ENCODE peak calls at places on chromosomes 7 and 10, in eight cellular contexts. One of them, this sample, is unnamed.

GRCh38 chr7:128431221-128431620 is 21.4 kb upstream of the IMPDH1 start:
- DNase-seq in HepG2: no peak
- DNase-seq in HCT116: no peak
- DNase-seq in heart left ventricle: no peak
- DNase-seq in right lobe of liver: no peak
- DNase-seq in K562: no peak
- DNase-seq in spleen: no peak
- DNase-seq in adrenal gland: no peak
- DNase-seq in this sample: no peak

GRCh38 chr10:46555366-46555712 is 1.1 kb downstream of the GPRIN2 start:
- DNase-seq in adrenal gland: peak; percentile 15
- DNase-seq in heart left ventricle: no peak
- DNase-seq in right lobe of liver: no peak
- DNase-seq in HepG2: no peak
- DNase-seq in HCT116: no peak
- DNase-seq in K562: no peak
- DNase-seq in spleen: no peak
- DNase-seq in this sample: no peak

GRCh38 chr10:63173468-63174227 is 40.5 kb downstream of the NRBF2 start:
- DNase-seq in HCT116: no peak
- DNase-seq in right lobe of liver: no peak
- DNase-seq in K562: no peak
- DNase-seq in HepG2: no peak
- DNase-seq in spleen: no peak
- DNase-seq in heart left ventricle: no peak
- DNase-seq in adrenal gland: no peak
- DNase-seq in this sample: no peak

GRCh38 chr7:102193806-102194205 is 92.9 kb upstream of the SH2B2 start:
- DNase-seq in spleen: no peak
- DNase-seq in right lobe of liver: no peak
- DNase-seq in HCT116: no peak
- DNase-seq in adrenal gland: no peak
- DNase-seq in K562: no peak
- DNase-seq in HepG2: no peak
- DNase-seq in heart left ventricle: no peak
- DNase-seq in this sample: no peak

GRCh38 chr7:154902600-154903082 is 100.3 kb downstream of the PAXIP1 start:
- DNase-seq in K562: no peak
- DNase-seq in heart left ventricle: no peak
- DNase-seq in HepG2: no peak
- DNase-seq in right lobe of liver: no peak
- DNase-seq in spleen: peak; percentile 23
- DNase-seq in adrenal gland: no peak
- DNase-seq in HCT116: no peak
- DNase-seq in this sample: no peak

GRCh38 chr7:158843775-158844174 is 12.6 kb upstream of the DYNC2I1 start:
- DNase-seq in HCT116: no peak
- DNase-seq in heart left ventricle: no peak
- DNase-seq in adrenal gland: no peak
- DNase-seq in spleen: no peak
- DNase-seq in K562: no peak
- DNase-seq in right lobe of liver: no peak
- DNase-seq in HepG2: no peak
- DNase-seq in this sample: no peak

GRCh38 chr7:102117743-102118142 is 168.9 kb upstream of the SH2B2 start:
- DNase-seq in K562: no peak
- DNase-seq in right lobe of liver: no peak
- DNase-seq in spleen: no peak
- DNase-seq in adrenal gland: no peak
- DNase-seq in HepG2: no peak
- DNase-seq in HCT116: no peak
- DNase-seq in heart left ventricle: no peak
- DNase-seq in this sample: no peak

GRCh38 chr7:149724661-149725425 is 48.5 kb downstream of the ZNF467 start:
- DNase-seq in HCT116: no peak
- DNase-seq in K562: no peak
- DNase-seq in right lobe of liver: no peak
- DNase-seq in spleen: peak; percentile 71
- DNase-seq in HepG2: no peak
- DNase-seq in heart left ventricle: no peak
- DNase-seq in adrenal gland: no peak
- DNase-seq in this sample: no peak

GRCh38 chr7:36820527-36821170 is 96.4 kb upstream of the AOAH start:
- DNase-seq in HepG2: no peak
- DNase-seq in K562: no peak
- DNase-seq in right lobe of liver: no peak
- DNase-seq in heart left ventricle: no peak
- DNase-seq in spleen: no peak
- DNase-seq in adrenal gland: no peak
- DNase-seq in HCT116: no peak
- DNase-seq in this sample: no peak

GRCh38 chr10:120402358-120402757 is 54.7 kb upstream of the PLPP4 start:
- DNase-seq in spleen: no peak
- DNase-seq in HCT116: no peak
- DNase-seq in HepG2: no peak
- DNase-seq in heart left ventricle: no peak
- DNase-seq in right lobe of liver: no peak
- DNase-seq in K562: no peak
- DNase-seq in adrenal gland: no peak
- DNase-seq in this sample: no peak

GRCh38 chr7:14199336-14199735 is 209.9 kb upstream of the ETV1 start:
- DNase-seq in K562: no peak
- DNase-seq in heart left ventricle: no peak
- DNase-seq in right lobe of liver: no peak
- DNase-seq in adrenal gland: no peak
- DNase-seq in spleen: no peak
- DNase-seq in HCT116: no peak
- DNase-seq in HepG2: no peak
- DNase-seq in this sample: no peak

GRCh38 chr10:129963076-129963830 is 821 bp downstream of the EBF3 start:
- DNase-seq in right lobe of liver: no peak
- DNase-seq in heart left ventricle: no peak
- DNase-seq in K562: no peak
- DNase-seq in HepG2: no peak
- DNase-seq in adrenal gland: no peak
- DNase-seq in spleen: peak; percentile 71
- DNase-seq in HCT116: no peak
- DNase-seq in this sample: no peak

GRCh38 chr7:98823226-98823625 is 46.6 kb downstream of the TMEM130 start:
- DNase-seq in HCT116: no peak
- DNase-seq in HepG2: no peak
- DNase-seq in heart left ventricle: no peak
- DNase-seq in K562: no peak
- DNase-seq in adrenal gland: no peak
- DNase-seq in right lobe of liver: no peak
- DNase-seq in spleen: no peak
- DNase-seq in this sample: no peak

GRCh38 chr10:7410800-7411670 is at the start of gene SFMBT2:
- DNase-seq in spleen: peak; percentile 91
- DNase-seq in K562: peak; percentile 83
- DNase-seq in HepG2: no peak
- DNase-seq in heart left ventricle: peak; percentile 73
- DNase-seq in HCT116: no peak
- DNase-seq in adrenal gland: peak; percentile 63
- DNase-seq in right lobe of liver: peak; percentile 60
- DNase-seq in this sample: peak; percentile 81
- TF ChIP-seq POLR2A in spleen: no peak
- TF ChIP-seq POLR2A in K562: no peak
- TF ChIP-seq POLR2A in HepG2: no peak
- TF ChIP-seq POLR2A in heart left ventricle: no peak
- TF ChIP-seq POLR2A in HCT116: no peak
- TF ChIP-seq POLR2A in adrenal gland: peak; percentile 34
- TF ChIP-seq POLR2A in right lobe of liver: peak; percentile 23
- TF ChIP-seq POLR2A in this sample: no peak

GRCh38 chr7:44880317-44881018 is 4.9 kb downstream of the PURB start:
- DNase-seq in right lobe of liver: no peak
- DNase-seq in heart left ventricle: no peak
- DNase-seq in K562: no peak
- DNase-seq in HepG2: no peak
- DNase-seq in HCT116: no peak
- DNase-seq in spleen: no peak
- DNase-seq in adrenal gland: no peak
- DNase-seq in this sample: no peak
- H3K27ac ChIP-seq in right lobe of liver: no peak overlapping the region
- H3K27ac ChIP-seq in heart left ventricle: no peak overlapping the region
- H3K27ac ChIP-seq in K562: peak overlapping the region; percentile 31
- H3K27ac ChIP-seq in HepG2: no peak overlapping the region
- H3K27ac ChIP-seq in HCT116: no peak overlapping the region
- H3K27ac ChIP-seq in spleen: peak overlapping the region; percentile 5
- H3K27ac ChIP-seq in adrenal gland: peak overlapping the region; percentile 38
- H3K27ac ChIP-seq in this sample: no peak overlapping the region

GRCh38 chr10:6080417-6080973 is 8.3 kb upstream of the RBM17 start:
- DNase-seq in HepG2: no peak
- DNase-seq in heart left ventricle: no peak
- DNase-seq in K562: no peak
- DNase-seq in spleen: no peak
- DNase-seq in HCT116: no peak
- DNase-seq in adrenal gland: no peak
- DNase-seq in right lobe of liver: no peak
- DNase-seq in this sample: no peak

GRCh38 chr10:6088721-6089333 is at the start of gene RBM17:
- DNase-seq in K562: peak; percentile 96
- DNase-seq in heart left ventricle: peak; percentile 94
- DNase-seq in right lobe of liver: peak; percentile 96
- DNase-seq in spleen: peak; percentile 99
- DNase-seq in adrenal gland: peak; percentile 98
- DNase-seq in HepG2: peak; percentile 88
- DNase-seq in HCT116: peak; percentile 94
- DNase-seq in this sample: peak; percentile 98

GRCh38 chr10:6086375-6087233 is 2.2 kb upstream of the RBM17 start:
- DNase-seq in K562: peak; percentile 65
- DNase-seq in HCT116: peak; percentile 76
- DNase-seq in HepG2: peak; percentile 80
- DNase-seq in heart left ventricle: peak; percentile 89
- DNase-seq in spleen: peak; percentile 97
- DNase-seq in adrenal gland: peak; percentile 94
- DNase-seq in right lobe of liver: peak; percentile 91
- DNase-seq in this sample: peak; percentile 93

GRCh38 chr10:6082496-6083395 is 6.1 kb upstream of the RBM17 start:
- DNase-seq in HCT116: no peak
- DNase-seq in spleen: no peak
- DNase-seq in heart left ventricle: peak; percentile 27
- DNase-seq in K562: no peak
- DNase-seq in right lobe of liver: no peak
- DNase-seq in HepG2: no peak
- DNase-seq in adrenal gland: no peak
- DNase-seq in this sample: no peak

GRCh38 chr10:6083523-6084475 is 5.0 kb upstream of the RBM17 start:
- DNase-seq in spleen: no peak
- DNase-seq in heart left ventricle: no peak
- DNase-seq in right lobe of liver: no peak
- DNase-seq in HepG2: no peak
- DNase-seq in HCT116: no peak
- DNase-seq in adrenal gland: no peak
- DNase-seq in K562: no peak
- DNase-seq in this sample: no peak
- H3K4me3 ChIP-seq in spleen: no peak overlapping the region
- H3K4me3 ChIP-seq in heart left ventricle: no peak overlapping the region
- H3K4me3 ChIP-seq in right lobe of liver: no peak overlapping the region
- H3K4me3 ChIP-seq in HepG2: no peak overlapping the region
- H3K4me3 ChIP-seq in HCT116: no peak overlapping the region
- H3K4me3 ChIP-seq in adrenal gland: no peak overlapping the region
- H3K4me3 ChIP-seq in K562: no peak overlapping the region
- H3K4me3 ChIP-seq in this sample: no peak overlapping the region

GRCh38 chr10:32378371-32379301 is 31.7 kb upstream of the EPC1 start:
- DNase-seq in K562: peak; percentile 95
- DNase-seq in adrenal gland: peak; percentile 96
- DNase-seq in HepG2: peak; percentile 84
- DNase-seq in heart left ventricle: peak; percentile 95
- DNase-seq in right lobe of liver: peak; percentile 97
- DNase-seq in spleen: peak; percentile 98
- DNase-seq in HCT116: peak; percentile 79
- DNase-seq in this sample: peak; percentile 97
- TF ChIP-seq POLR2A in K562: peak; percentile 83
- TF ChIP-seq POLR2A in adrenal gland: peak; percentile 93
- TF ChIP-seq POLR2A in HepG2: peak; percentile 35
- TF ChIP-seq POLR2A in heart left ventricle: peak; percentile 36
- TF ChIP-seq POLR2A in right lobe of liver: peak; percentile 75
- TF ChIP-seq POLR2A in spleen: peak; percentile 52
- TF ChIP-seq POLR2A in HCT116: peak; percentile 62
- TF ChIP-seq POLR2A in this sample: peak; percentile 38

DNA sequence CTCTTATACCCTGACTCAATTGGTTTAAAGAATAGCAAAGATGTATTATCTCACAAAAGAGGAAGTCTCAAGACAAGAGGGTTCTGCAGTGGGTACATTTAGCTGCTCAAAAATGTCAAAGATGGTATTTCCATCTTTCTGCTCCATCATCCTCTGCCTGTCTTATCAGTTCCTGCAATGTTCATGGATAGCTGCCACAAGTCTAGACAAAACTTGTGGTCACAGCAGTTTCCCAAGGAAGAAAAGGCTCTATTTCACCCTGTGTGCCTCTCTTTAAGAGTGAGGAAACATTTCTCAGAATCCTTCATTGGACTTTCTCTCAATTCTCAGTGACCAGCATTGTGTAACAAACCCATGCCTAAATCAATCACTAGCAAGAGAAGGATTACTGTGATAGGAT is 634.2 kb upstream of the AUTS2 start:
- DNase-seq in adrenal gland: no peak
- DNase-seq in K562: no peak
- DNase-seq in HepG2: no peak
- DNase-seq in right lobe of liver: no peak
- DNase-seq in heart left ventricle: no peak
- DNase-seq in HCT116: no peak
- DNase-seq in spleen: no peak
- DNase-seq in this sample: no peak
- H3K27ac ChIP-seq in adrenal gland: no peak overlapping the region
- H3K27ac ChIP-seq in K562: no peak overlapping the region
- H3K27ac ChIP-seq in HepG2: no peak overlapping the region
- H3K27ac ChIP-seq in right lobe of liver: no peak overlapping the region
- H3K27ac ChIP-seq in heart left ventricle: no peak overlapping the region
- H3K27ac ChIP-seq in HCT116: no peak overlapping the region
- H3K27ac ChIP-seq in spleen: no peak overlapping the region
- H3K27ac ChIP-seq in this sample: no peak overlapping the region

DNA sequence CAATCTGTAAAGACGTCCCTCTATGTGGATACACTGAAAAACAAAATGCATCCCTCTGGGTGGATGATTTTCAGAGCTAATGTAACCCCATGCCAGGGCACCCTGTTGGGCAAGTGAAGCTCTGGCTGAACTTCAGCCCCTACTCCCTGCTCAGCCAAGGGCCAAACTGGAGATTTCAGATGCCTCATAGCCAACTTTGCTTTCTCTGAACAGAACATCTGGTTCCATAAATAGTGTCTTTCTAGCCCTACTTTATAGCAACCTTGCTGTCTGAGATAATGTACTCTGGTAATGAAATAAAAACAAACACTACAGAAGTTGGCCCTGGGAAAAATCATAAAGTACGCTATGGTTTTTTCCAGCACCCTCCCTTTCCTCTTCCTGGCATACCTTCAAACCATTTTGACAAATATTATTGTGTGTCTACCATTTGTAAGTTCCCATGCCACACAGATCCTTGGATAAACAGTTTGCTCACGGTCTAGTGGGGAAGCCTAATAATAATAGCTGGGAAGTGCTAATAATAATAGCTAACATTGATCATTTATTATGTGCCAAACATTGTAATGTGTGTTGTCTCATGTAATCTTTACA is 3.4 kb downstream of the ENTPD1 start:
- DNase-seq in spleen: no peak
- DNase-seq in HCT116: no peak
- DNase-seq in HepG2: no peak
- DNase-seq in right lobe of liver: no peak
- DNase-seq in heart left ventricle: no peak
- DNase-seq in K562: no peak
- DNase-seq in adrenal gland: no peak
- DNase-seq in this sample: no peak
- H3K4me3 ChIP-seq in spleen: no peak overlapping the region
- H3K4me3 ChIP-seq in HCT116: no peak overlapping the region
- H3K4me3 ChIP-seq in HepG2: no peak overlapping the region
- H3K4me3 ChIP-seq in right lobe of liver: no peak overlapping the region
- H3K4me3 ChIP-seq in heart left ventricle: no peak overlapping the region
- H3K4me3 ChIP-seq in K562: no peak overlapping the region
- H3K4me3 ChIP-seq in adrenal gland: no peak overlapping the region
- H3K4me3 ChIP-seq in this sample: no peak overlapping the region